ENCODE peak calls at places on chromosome 19, in six cellular contexts. S is K562, Q is IMR-90, M is astrocyte, U is fibroblast of lung, O is endothelial cell of umbilical vein. F is an unnamed sample. For H4K20me1, the result is how much of the 10 kb centered on the place peaks cover.

GRCh38 chr19:6744381-6745288 is 5.2 kb downstream of the TRIP10 start:
- DNase-seq in Q (peak), M (peak), S (no peak), O (peak), U (peak), F (peak)

GRCh38 chr19:40605201-40605971 is 4.2 kb downstream of the LTBP4 start:
- DNase-seq in S (peak), O (no peak), M (peak), U (peak), Q (peak), F (peak)

GRCh38 chr19:29841559-29842367 is 30.0 kb downstream of the CCNE1 start:
- DNase-seq in U (no peak), M (peak), O (peak), Q (peak), S (no peak), F (peak)

GRCh38 chr19:6767357-6768235 is at the start of gene SH2D3A:
- DNase-seq in U (peak), O (peak), Q (peak), S (peak), M (no peak), F (peak)

GRCh38 chr19:6423499-6424189 is 967 bp downstream of the KHSRP start:
- DNase-seq in M (peak), U (peak), Q (peak), S (peak), O (peak), F (peak)

GRCh38 chr19:1986357-1987162 is 29.0 kb downstream of the BTBD2 start:
- DNase-seq in M (no peak), O (no peak), S (no peak), Q (no peak), U (no peak), F (no peak)

GRCh38 chr19:29798783-29799182 is 13.0 kb upstream of the CCNE1 start:
- DNase-seq in O (no peak), S (no peak), Q (peak), U (peak), M (peak), F (no peak)

GRCh38 chr19:996051-996838 is 4.0 kb upstream of the GRIN3B start:
- DNase-seq in S (peak), U (peak), Q (peak), M (peak), O (peak), F (peak)

GRCh38 chr19:6648141-6648715 is 21.7 kb downstream of the TNFSF14 start:
- DNase-seq in Q (no peak), S (no peak), M (no peak), U (no peak), O (no peak), F (no peak)

GRCh38 chr19:543912-544608 is at the start of gene GZMM:
- DNase-seq in S (peak), Q (no peak), M (no peak), U (no peak), O (no peak), F (no peak)

GRCh38 chr19:7917292-7918061 is 2.7 kb upstream of the SNAPC2 start:
- DNase-seq in Q (peak), U (peak), S (no peak), M (peak), O (peak), F (peak)

GRCh38 chr19:40588110-40588854 is 11.6 kb downstream of the SHKBP1 start:
- DNase-seq in Q (no peak), S (no peak), O (peak), M (peak), U (peak), F (no peak)

GRCh38 chr19:43438291-43439162 is 23.8 kb downstream of the TEX101 start:
- DNase-seq in Q (peak), S (no peak), O (no peak), U (peak), M (peak), F (peak)

GRCh38 chr19:40799558-40800338 is 757 bp downstream of the EGLN2 start:
- DNase-seq in Q (no peak), M (no peak), O (peak), U (no peak), S (no peak), F (no peak)

GRCh38 chr19:21047712-21048111 is 27.3 kb downstream of the ZNF430 start:
- DNase-seq in U (no peak), Q (no peak), S (no peak), O (no peak), M (no peak), F (no peak)

GRCh38 chr19:43524922-43525835 is 1.8 kb downstream of the ETHE1 start:
- DNase-seq in Q (peak), O (peak), M (peak), U (peak), S (no peak), F (peak)

GRCh38 chr19:41172297-41173164 is 20.5 kb upstream of the CYP2S1 start:
- DNase-seq in S (no peak), Q (no peak), M (no peak), O (no peak), U (no peak), F (no peak)

GRCh38 chr19:45667620-45668341 is at the start of gene GIPR:
- DNase-seq in O (no peak), Q (peak), M (peak), S (peak), U (no peak), F (peak)

GRCh38 chr19:45508681-45508930 is 1.3 kb downstream of the VASP start:
- DNase-seq in S (no peak), Q (no peak), U (no peak), O (no peak), M (no peak), F (no peak)

GRCh38 chr19:6209233-6209632 is 70.5 kb downstream of the MLLT1 start:
- DNase-seq in S (no peak), O (no peak), M (no peak), Q (no peak), U (no peak), F (no peak)

GRCh38 chr19:4977299-4978174 is 8.6 kb downstream of the KDM4B start:
- DNase-seq in U (peak), S (no peak), Q (peak), M (peak), O (no peak), F (no peak)
- H4K20me1 ChIP-seq in U (under half), S (half or more), Q (half or more), M (half or more), O (under half), F (under half)

GRCh38 chr19:32869369-32870153 is at the start of gene SLC7A9:
- DNase-seq in U (no peak), O (no peak), M (no peak), Q (no peak), S (no peak), F (no peak)

GRCh38 chr19:32870154-32870573 is 597 bp upstream of the SLC7A9 start:
- DNase-seq in U (no peak), S (no peak), M (no peak), Q (no peak), O (no peak), F (no peak)

GRCh38 chr19:32872391-32872790 is 2.8 kb upstream of the SLC7A9 start:
- DNase-seq in O (no peak), Q (no peak), U (no peak), M (no peak), S (no peak), F (no peak)

GRCh38 chr19:32873560-32873959 is 4.0 kb upstream of the SLC7A9 start:
- DNase-seq in Q (no peak), M (no peak), U (no peak), S (no peak), O (no peak), F (no peak)

DNA sequence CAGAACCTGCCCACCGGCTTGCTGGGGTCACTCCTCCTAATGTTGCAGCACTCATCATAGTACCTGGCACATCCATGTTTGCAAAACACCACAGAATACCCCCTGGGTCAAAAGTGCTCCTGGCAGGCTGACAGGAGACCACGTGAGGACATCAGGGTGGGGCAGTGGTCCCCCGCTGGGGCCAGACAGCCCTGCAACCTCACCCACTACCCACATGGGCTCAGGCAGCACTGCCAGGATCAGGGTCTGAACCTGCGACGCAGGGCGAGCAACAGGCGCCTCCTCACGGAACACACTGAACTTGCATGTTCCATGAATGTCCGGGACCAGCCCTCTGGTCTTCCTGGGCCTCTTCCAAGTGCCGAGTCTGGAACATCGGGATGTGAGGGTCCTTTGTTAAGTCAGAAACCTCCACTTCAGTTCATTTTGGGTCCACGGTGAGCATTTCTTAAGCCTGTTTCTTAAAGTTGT is 1.4 kb upstream of the SLC7A9 start:
- DNase-seq in O (no peak), U (no peak), S (no peak), M (no peak), Q (no peak), F (no peak)
- H2AFZ ChIP-seq in O (no peak), U (no peak), S (no peak), M (no peak), Q (no peak), F (no peak)

GRCh38 chr19:55520691-55521292 is 16.1 kb downstream of the SBK2 start:
- DNase-seq in U (no peak), O (no peak), Q (no peak), M (no peak), S (no peak), F (no peak)
- H4K20me1 ChIP-seq in U (under half), O (under half), Q (under half), M (under half), S (under half), F (under half)

GRCh38 chr19:4635763-4636135 is 3.6 kb upstream of the TNFAIP8L1 start:
- DNase-seq in M (no peak), O (no peak), U (no peak), Q (no peak), S (no peak), F (no peak)

GRCh38 chr19:4636151-4636717 is 3.1 kb upstream of the TNFAIP8L1 start:
- DNase-seq in S (peak), Q (peak), M (no peak), U (peak), O (peak), F (peak)

GRCh38 chr19:4638330-4638729 is 986 bp upstream of the TNFAIP8L1 start:
- DNase-seq in Q (no peak), O (peak), S (no peak), M (no peak), U (no peak), F (no peak)

GRCh38 chr19:4638828-4639530 is at the start of gene TNFAIP8L1:
- DNase-seq in Q (peak), M (peak), O (peak), U (peak), S (peak), F (peak)

GRCh38 chr19:4636761-4637160 is 2.6 kb upstream of the TNFAIP8L1 start:
- DNase-seq in Q (no peak), O (no peak), S (no peak), U (no peak), M (no peak), F (no peak)
- H2AFZ ChIP-seq in Q (peak), O (peak), S (peak), U (no peak), M (peak), F (peak)

DNA sequence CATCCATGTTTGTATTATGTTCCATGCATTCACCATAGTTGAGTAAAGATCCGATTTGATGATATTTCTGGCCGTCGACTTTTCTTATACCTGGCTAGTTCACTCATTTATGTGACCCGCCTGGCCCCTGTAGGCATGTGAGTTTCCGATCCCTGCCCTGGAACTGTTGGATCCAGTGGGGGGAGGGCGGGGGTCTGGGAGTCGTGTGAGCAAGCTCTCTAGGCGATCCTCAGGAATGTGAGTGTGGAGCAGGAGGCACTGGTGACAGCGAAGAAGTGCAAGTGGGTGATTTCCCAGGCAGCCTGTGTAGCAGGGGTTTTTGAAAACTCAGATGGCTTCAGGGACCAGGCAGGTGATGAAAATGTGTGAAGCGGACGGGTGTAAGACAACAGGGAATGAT is 10.6 kb upstream of the PTOV1 start:
- DNase-seq in Q (no peak), U (no peak), O (no peak), S (no peak), M (no peak), F (no peak)
- H4K20me1 ChIP-seq in Q (under half), U (under half), O (under half), S (under half), M (under half), F (under half)

DNA sequence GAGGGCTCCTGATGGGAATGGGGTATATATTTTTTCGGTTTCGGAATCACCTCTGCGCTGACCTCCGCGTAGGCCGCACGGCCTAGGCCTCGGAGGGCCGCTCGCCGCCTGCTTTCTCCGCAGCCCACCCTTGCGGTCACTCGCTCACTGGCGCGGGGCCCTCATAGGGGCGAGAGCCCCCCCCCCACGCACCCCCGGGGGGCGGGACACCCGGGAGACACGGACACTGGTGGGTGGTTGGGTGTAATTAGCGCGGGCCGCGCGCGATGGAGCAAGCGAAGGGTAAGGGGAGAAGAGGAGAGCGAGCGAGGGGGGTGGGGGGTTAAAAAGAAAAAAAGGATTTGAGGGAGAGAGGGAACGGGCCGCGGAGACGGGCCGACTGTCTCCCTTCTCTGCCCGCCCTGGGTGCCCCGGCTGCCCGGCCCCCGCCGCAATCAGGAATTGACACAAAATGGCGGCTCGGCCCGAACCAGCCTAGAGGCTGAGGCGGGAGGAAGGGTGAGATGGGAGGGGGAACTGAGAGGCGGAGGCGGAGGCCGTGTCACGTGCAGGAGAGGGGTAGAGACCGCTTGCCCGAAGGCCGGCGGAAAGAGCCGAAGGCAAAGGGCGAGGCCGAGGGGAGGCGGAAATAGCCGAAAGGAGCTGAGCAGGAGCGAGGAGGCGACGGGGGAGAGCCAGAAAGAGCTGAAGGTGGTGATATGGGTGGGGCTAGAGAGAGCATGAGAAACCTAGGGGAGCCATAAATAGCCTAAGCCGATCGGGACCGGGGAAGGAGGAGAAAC is 721 bp downstream of the ZC3H4 start:
- DNase-seq in M (peak), Q (peak), U (peak), S (peak), O (peak), F (peak)
- H2AFZ ChIP-seq in M (peak), Q (peak), U (peak), S (peak), O (peak), F (peak)

GRCh38 chr19:16609511-16609910 is 18.5 kb downstream of the MED26 start:
- DNase-seq in Q (no peak), U (no peak), M (no peak), O (no peak), S (no peak), F (no peak)

GRCh38 chr19:16614941-16615340 is 13.1 kb downstream of the MED26 start:
- DNase-seq in O (no peak), Q (no peak), S (no peak), M (no peak), U (no peak), F (peak)

GRCh38 chr19:16613841-16614240 is 14.2 kb downstream of the MED26 start:
- DNase-seq in U (no peak), Q (no peak), M (no peak), S (no peak), O (no peak), F (no peak)

GRCh38 chr19:16611121-16611520 is 16.9 kb downstream of the MED26 start:
- DNase-seq in M (no peak), O (no peak), S (no peak), U (no peak), Q (no peak), F (no peak)

GRCh38 chr19:16612631-16613030 is 15.4 kb downstream of the MED26 start:
- DNase-seq in M (no peak), S (no peak), U (no peak), O (no peak), Q (no peak), F (no peak)
- H4K20me1 ChIP-seq in M (half or more), S (half or more), U (under half), O (under half), Q (half or more), F (half or more)

DNA sequence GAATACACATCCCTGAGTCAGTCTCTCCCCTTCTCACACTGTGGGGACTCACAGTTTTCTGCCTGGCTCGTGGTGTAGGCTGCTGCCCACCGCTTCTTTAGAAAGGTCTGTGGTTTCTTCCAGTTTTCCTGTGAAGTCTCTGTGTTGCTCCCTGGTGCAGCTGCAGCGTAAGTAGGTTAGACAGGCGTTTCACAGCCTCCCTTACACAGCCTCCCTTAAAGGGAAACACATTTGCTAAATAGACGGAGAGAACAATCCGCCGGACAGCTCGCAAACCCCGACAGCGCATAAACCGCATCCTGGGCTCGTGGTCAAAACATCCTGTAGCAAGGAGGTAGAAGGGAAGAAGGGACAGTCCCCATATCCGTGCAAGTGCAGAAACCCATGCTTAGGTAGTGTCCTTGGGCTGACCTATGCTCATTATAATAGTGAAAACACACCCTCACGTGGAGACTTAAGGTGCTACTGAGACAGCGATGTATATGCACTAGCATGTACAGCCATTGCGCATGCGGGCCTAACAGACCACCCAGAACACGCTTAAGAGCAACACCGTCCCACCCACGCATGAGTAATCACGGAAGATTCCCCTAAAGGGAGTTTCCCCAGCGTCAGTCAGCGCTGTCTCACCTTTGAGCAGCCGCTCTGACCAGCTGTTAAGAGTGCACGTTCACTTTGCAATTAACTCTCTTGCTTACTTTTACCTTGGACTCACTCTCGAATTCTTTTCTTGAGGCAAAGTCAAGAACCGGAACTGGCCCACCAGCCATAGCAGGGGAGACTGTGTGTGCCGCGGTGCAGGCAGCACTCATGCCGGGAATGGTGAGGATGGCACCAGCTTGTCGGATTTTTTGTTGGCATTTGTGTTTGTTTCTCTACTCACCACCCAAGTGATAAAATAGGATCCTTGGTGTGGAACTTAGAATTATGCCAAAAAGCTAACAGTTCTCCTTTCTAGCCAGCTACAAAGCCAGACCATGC is 16.6 kb downstream of the SIGLEC8 start:
- DNase-seq in S (peak), Q (no peak), M (no peak), U (no peak), O (no peak), F (peak)
- H2AFZ ChIP-seq in S (peak), Q (no peak), M (no peak), U (no peak), O (no peak), F (peak)